ENCODE peak calls at places on chromosomes 1 and 21, in eight cellular contexts. N is naive thymus-derived CD8-positive, alpha-beta T cell; C is activated naive CD4-positive, alpha-beta T cell treated with anti-CD3 and anti-CD28 coated beads, Interleukin-2, amount 10 ng/mL, durations not matched to agents 7 days and 5 days; T is iris pigment epithelial cell; V is cardiac muscle cell; E is NCI-H1694 treated with DMSO at 0.1 percent for 48 hours; Y is mesenteric fat pad; J is cardiac fibroblast. F is an unnamed sample.

GRCh38 chr1:16061255-16061654 is 12.2 kb downstream of the FAM131C start:
- DNase-seq in N (no peak), C (no peak), T (no peak), V (no peak), E (no peak), Y (no peak), J (no peak), F (no peak)

GRCh38 chr1:64921761-64922160 is 44.6 kb downstream of the JAK1 start:
- DNase-seq in N (no peak), C (no peak), T (peak; percentile 54), V (peak; percentile 37), E (no peak), Y (no peak), J (peak; percentile 31), F (no peak)

GRCh38 chr1:212525479-212526110 is 83.0 kb upstream of the ATF3 start:
- DNase-seq in N (no peak), C (no peak), T (peak; percentile 66), V (no peak), E (no peak), Y (no peak), J (no peak), F (no peak)

GRCh38 chr1:212670882-212671281 is 28.8 kb downstream of the BATF3 start:
- DNase-seq in N (no peak), C (no peak), T (no peak), V (no peak), E (no peak), Y (peak; percentile 33), J (no peak), F (no peak)

GRCh38 chr1:147273409-147274307 is 31.2 kb downstream of the CHD1L start:
- DNase-seq in N (peak; percentile 3), C (peak; percentile 46), T (peak; percentile 90), V (peak; percentile 86), E (peak; percentile 76), Y (no peak), J (peak; percentile 84), F (peak; percentile 77)

GRCh38 chr1:111886741-111887140 is 102.7 kb downstream of the KCND3 start:
- DNase-seq in N (no peak), C (no peak), T (no peak), V (no peak), E (no peak), Y (no peak), J (no peak), F (no peak)

GRCh38 chr1:105565006-105565405 is 1491.5 kb upstream of the PRMT6 start:
- DNase-seq in N (no peak), C (no peak), T (no peak), V (no peak), E (no peak), Y (no peak), J (no peak), F (no peak)

GRCh38 chr1:187038789-187039188 is 210.0 kb downstream of the PLA2G4A start:
- DNase-seq in N (no peak), C (no peak), T (peak; percentile 73), V (peak; percentile 46), E (no peak), Y (no peak), J (peak; percentile 8), F (no peak)

GRCh38 chr1:64041366-64042131 is 161.9 kb upstream of the UBE2U start:
- DNase-seq in N (no peak), C (no peak), T (peak; percentile 41), V (no peak), E (no peak), Y (no peak), J (no peak), F (no peak)

GRCh38 chr1:41280189-41281032 is 38.3 kb upstream of the SCMH1 start:
- DNase-seq in N (no peak), C (no peak), T (no peak), V (no peak), E (no peak), Y (no peak), J (no peak), F (no peak)

GRCh38 chr21:17925000-17925610 is 105.9 kb upstream of the C21orf91 start:
- DNase-seq in N (peak; percentile 27), C (peak; percentile 67), T (peak; percentile 46), V (peak; percentile 69), E (peak; percentile 62), Y (no peak), J (peak; percentile 66), F (peak; percentile 59)

GRCh38 chr1:99018313-99018712 is 13.7 kb upstream of the PLPPR5 start:
- DNase-seq in N (no peak), C (no peak), T (no peak), V (no peak), E (no peak), Y (no peak), J (no peak), F (no peak)

GRCh38 chr1:244952940-244953339 is 88.6 kb upstream of the HNRNPU start:
- DNase-seq in N (no peak), C (no peak), T (no peak), V (no peak), E (no peak), Y (no peak), J (no peak), F (no peak)

GRCh38 chr1:210437781-210438180 is 109.1 kb downstream of the HHAT start:
- DNase-seq in N (no peak), C (no peak), T (peak; percentile 3), V (no peak), E (no peak), Y (no peak), J (no peak), F (no peak)

GRCh38 chr1:185759061-185759460 is 24.9 kb downstream of the HMCN1 start:
- DNase-seq in N (no peak), C (no peak), T (no peak), V (no peak), E (no peak), Y (no peak), J (no peak), F (no peak)

GRCh38 chr1:59674605-59675004 is 140.1 kb upstream of the HOOK1 start:
- DNase-seq in N (no peak), C (no peak), T (peak; percentile 75), V (peak; percentile 82), E (no peak), Y (no peak), J (peak; percentile 84), F (no peak)

GRCh38 chr1:36804669-36805314 is 229.5 kb downstream of the GRIK3 start:
- DNase-seq in N (no peak), C (no peak), T (no peak), V (no peak), E (no peak), Y (no peak), J (no peak), F (no peak)

GRCh38 chr1:11898831-11899467 is 27.3 kb downstream of the KIAA2013 start:
- DNase-seq in N (no peak), C (peak; percentile 62), T (no peak), V (no peak), E (no peak), Y (no peak), J (no peak), F (no peak)

GRCh38 chr1:27142464-27142863 is 12.5 kb downstream of the SLC9A1 start:
- DNase-seq in N (no peak), C (no peak), T (no peak), V (no peak), E (no peak), Y (no peak), J (no peak), F (no peak)

GRCh38 chr1:51570063-51570720 is 46.7 kb upstream of the OSBPL9 start:
- DNase-seq in N (no peak), C (no peak), T (no peak), V (no peak), E (no peak), Y (no peak), J (no peak), F (no peak)

GRCh38 chr1:202439308-202439707 is 90.8 kb downstream of the PPP1R12B start:
- DNase-seq in N (no peak), C (no peak), T (no peak), V (no peak), E (no peak), Y (no peak), J (no peak), F (no peak)

GRCh38 chr1:115757866-115758265 is 10.6 kb downstream of the CASQ2 start:
- DNase-seq in N (no peak), C (no peak), T (no peak), V (no peak), E (no peak), Y (no peak), J (no peak), F (no peak)

GRCh38 chr1:16318544-16318943 is 33.7 kb downstream of the FBXO42 start:
- DNase-seq in N (no peak), C (no peak), T (peak; percentile 11), V (peak; percentile 57), E (no peak), Y (no peak), J (peak; percentile 50), F (no peak)

GRCh38 chr1:159122005-159122621 is 45.5 kb upstream of the AIM2 start:
- DNase-seq in N (no peak), C (no peak), T (peak; percentile 83), V (peak; percentile 85), E (no peak), Y (no peak), J (peak; percentile 80), F (peak; percentile 56)

GRCh38 chr1:45654540-45655280 is 30.9 kb upstream of the CCDC17 start:
- DNase-seq in N (no peak), C (no peak), T (peak; percentile 82), V (peak; percentile 12), E (no peak), Y (no peak), J (peak; percentile 15), F (no peak)

GRCh38 chr1:202133016-202133415 is 10.3 kb downstream of the GPR37L1 start:
- DNase-seq in N (no peak), C (no peak), T (no peak), V (no peak), E (no peak), Y (no peak), J (no peak), F (no peak)

GRCh38 chr1:206680279-206680678 is 4.4 kb upstream of the MAPKAPK2 start:
- DNase-seq in N (no peak), C (no peak), T (no peak), V (no peak), E (no peak), Y (no peak), J (no peak), F (no peak)

GRCh38 chr1:200653022-200653462 is 16.7 kb downstream of the DDX59 start:
- DNase-seq in N (no peak), C (no peak), T (no peak), V (no peak), E (no peak), Y (no peak), J (no peak), F (no peak)

F was measured in NCI-H446 treated with DMSO at 0.1 percent for 48 hours.